ENCODE peak calls at places on chromosome 1, in five cellular contexts. U is brain microvascular endothelial cell, Q is Caco-2, Z is A673, L is colonic mucosa. I is an unnamed sample. For H3K27me3, the result is how much of the 10 kb centered on the place peaks cover.

GRCh38 chr1:211731456-211732275 is 56.2 kb upstream of the NEK2 start:
- DNase-seq in L (no peak), U (no peak), Q (no peak), Z (no peak), I (no peak)

GRCh38 chr1:246417152-246417812 is 89.8 kb downstream of the SMYD3 start:
- DNase-seq in Q (no peak), Z (no peak), L (no peak), U (peak), I (no peak)

GRCh38 chr1:105865546-105865945 is 1190.9 kb upstream of the PRMT6 start:
- DNase-seq in U (no peak), Q (no peak), L (no peak), Z (peak), I (no peak)

GRCh38 chr1:194069168-194069830 is 882.9 kb upstream of the B3GALT2 start:
- DNase-seq in Z (no peak), U (no peak), Q (no peak), L (no peak), I (no peak)

GRCh38 chr1:185439727-185440415 is 122.8 kb upstream of the IVNS1ABP start:
- DNase-seq in Q (no peak), L (no peak), Z (peak), U (peak), I (no peak)

GRCh38 chr1:216420746-216421145 is 2.5 kb downstream of the USH2A start:
- DNase-seq in Q (no peak), Z (no peak), U (no peak), L (no peak), I (no peak)

GRCh38 chr1:231278100-231278790 is 37.2 kb downstream of the GNPAT start:
- DNase-seq in U (no peak), Z (peak), Q (no peak), L (no peak), I (no peak)

GRCh38 chr1:234477373-234478151 is 1.4 kb downstream of the TARBP1 start:
- DNase-seq in L (no peak), U (no peak), Z (no peak), Q (no peak), I (no peak)

GRCh38 chr1:3590145-3590768 is 21.1 kb downstream of the MEGF6 start:
- DNase-seq in Q (no peak), L (no peak), Z (no peak), U (no peak), I (no peak)

GRCh38 chr1:201178718-201179117 is 11.9 kb upstream of the IGFN1 start:
- DNase-seq in U (no peak), Q (no peak), Z (no peak), L (no peak), I (no peak)

GRCh38 chr1:174626031-174627020 is 178.6 kb downstream of the GPR52 start:
- DNase-seq in Q (no peak), L (no peak), Z (no peak), U (peak), I (no peak)

GRCh38 chr1:208985231-208985630 is 598.3 kb upstream of the CAMK1G start:
- DNase-seq in U (no peak), Q (no peak), Z (peak), L (no peak), I (no peak)

GRCh38 chr1:225827076-225827475 is 17.2 kb downstream of the EPHX1 start:
- DNase-seq in U (no peak), Z (no peak), L (no peak), Q (no peak), I (no peak)

GRCh38 chr1:79259390-79260336 is 253.1 kb upstream of the ADGRL4 start:
- DNase-seq in Q (no peak), U (no peak), L (no peak), Z (peak), I (no peak)

GRCh38 chr1:51750218-51750617 is 128.3 kb downstream of the NRDC start:
- DNase-seq in U (no peak), Z (peak), L (no peak), Q (no peak), I (no peak)

GRCh38 chr1:226943156-226943555 is 3.1 kb downstream of the COQ8A start:
- DNase-seq in L (no peak), Q (no peak), U (no peak), Z (no peak), I (no peak)

GRCh38 chr1:151342021-151342420 is 5.0 kb downstream of the RFX5 start:
- DNase-seq in U (no peak), Q (no peak), L (no peak), Z (no peak), I (no peak)
- TF ChIP-seq CTCF in U (no peak), Q (no peak), L (no peak), Z (no peak), I (no peak)

GRCh38 chr1:23393706-23394105 is 24.1 kb upstream of the ZNF436 start:
- DNase-seq in Z (no peak), L (no peak), Q (no peak), U (peak), I (no peak)

GRCh38 chr1:23394664-23395063 is 25.0 kb upstream of the ZNF436 start:
- DNase-seq in Q (no peak), Z (peak), L (peak), U (peak), I (no peak)

GRCh38 chr1:23394176-23394575 is 24.5 kb upstream of the ZNF436 start:
- DNase-seq in Q (no peak), U (peak), L (no peak), Z (no peak), I (no peak)

GRCh38 chr1:23389846-23390321 is 20.2 kb upstream of the ZNF436 start:
- DNase-seq in Q (no peak), U (no peak), L (no peak), Z (no peak), I (no peak)

GRCh38 chr1:23392125-23392855 is 22.7 kb upstream of the ZNF436 start:
- DNase-seq in Z (no peak), L (no peak), Q (no peak), U (no peak), I (no peak)
- H3K27me3 ChIP-seq in Z (under half), L (under half), Q (under half), U (under half), I (under half)

GRCh38 chr1:62832276-62832675 is 48.3 kb downstream of the ATG4C start:
- DNase-seq in U (no peak), Q (no peak), L (no peak), Z (no peak), I (no peak)
- TF ChIP-seq CTCF in U (no peak), Q (no peak), L (no peak), Z (no peak), I (no peak)

GRCh38 chr1:932178-932520 is 8.4 kb downstream of the SAMD11 start:
- DNase-seq in Q (no peak), Z (no peak), L (no peak), U (no peak), I (no peak)
- H3K27me3 ChIP-seq in Q (under half), Z (under half), L (half or more), U (under half), I (under half)

GRCh38 chr1:46547481-46548383 is 3.7 kb downstream of the KNCN start:
- DNase-seq in U (peak), Q (no peak), Z (peak), L (no peak), I (no peak)
- TF ChIP-seq CTCF in U (peak), Q (peak), Z (peak), L (peak), I (no peak)

DNA sequence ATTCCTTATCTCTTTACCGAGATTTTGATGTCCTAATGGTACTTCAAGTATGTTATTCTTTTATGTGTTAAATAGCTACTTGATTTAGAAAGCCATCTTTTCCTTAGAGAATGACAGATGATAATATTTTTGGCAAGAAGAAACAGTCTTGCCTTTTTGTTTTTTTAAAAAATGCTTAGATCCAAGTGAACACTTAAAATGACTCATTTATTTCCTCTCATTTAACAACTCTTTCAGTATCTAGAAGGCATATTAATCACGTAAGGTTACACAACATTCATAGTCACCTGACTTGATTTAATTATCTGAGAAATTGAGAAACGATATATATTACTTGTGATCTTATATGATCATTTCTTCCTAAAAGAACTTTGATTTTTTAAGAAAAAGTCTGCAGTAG is 52.4 kb downstream of the SUCO start:
- DNase-seq in Z (peak), U (no peak), Q (no peak), L (no peak), I (no peak)
- H3K27me3 ChIP-seq in Z (under half), U (under half), Q (under half), L (under half), I (under half)

GRCh38 chr1:44213222-44214112 is at the start of gene DMAP1:
- DNase-seq in U (peak), Z (peak), L (peak), Q (peak), I (peak)
- TF ChIP-seq CTCF in U (peak), Z (peak), L (no peak), Q (no peak), I (no peak)

GRCh38 chr1:237679687-237680086 is 211.0 kb downstream of the ZP4 start:
- DNase-seq in U (no peak), Q (no peak), Z (no peak), L (no peak), I (no peak)

GRCh38 chr1:237685553-237685952 is 205.2 kb downstream of the ZP4 start:
- DNase-seq in Z (no peak), Q (no peak), U (peak), L (peak), I (no peak)

GRCh38 chr1:237684236-237684635 is 206.5 kb downstream of the ZP4 start:
- DNase-seq in U (peak), L (no peak), Z (no peak), Q (no peak), I (no peak)

GRCh38 chr1:237677979-237678378 is 212.7 kb downstream of the ZP4 start:
- DNase-seq in U (peak), L (no peak), Q (no peak), Z (peak), I (no peak)

DNA sequence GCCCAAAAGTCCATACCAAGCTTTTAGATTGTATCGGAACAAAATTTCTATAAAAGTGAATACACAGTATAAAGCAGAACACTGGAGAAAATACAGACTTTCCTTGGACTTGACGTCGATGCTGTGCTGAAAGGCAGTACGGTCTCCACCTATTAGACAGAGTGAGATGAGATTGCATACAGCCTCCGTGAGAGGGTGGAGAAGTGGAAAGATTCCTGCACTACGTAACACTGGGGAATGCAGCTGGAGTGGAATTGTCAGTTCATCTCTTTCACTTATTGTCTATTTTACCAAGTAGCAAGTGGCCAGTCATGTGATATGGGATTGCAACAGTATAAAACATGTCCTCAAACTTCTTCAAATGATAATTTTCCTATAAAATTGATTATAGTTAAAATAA is 209.5 kb downstream of the ZP4 start:
- DNase-seq in L (no peak), Q (no peak), Z (no peak), U (no peak), I (no peak)
- H3K27me3 ChIP-seq in L (under half), Q (under half), Z (under half), U (under half), I (under half)

DNA sequence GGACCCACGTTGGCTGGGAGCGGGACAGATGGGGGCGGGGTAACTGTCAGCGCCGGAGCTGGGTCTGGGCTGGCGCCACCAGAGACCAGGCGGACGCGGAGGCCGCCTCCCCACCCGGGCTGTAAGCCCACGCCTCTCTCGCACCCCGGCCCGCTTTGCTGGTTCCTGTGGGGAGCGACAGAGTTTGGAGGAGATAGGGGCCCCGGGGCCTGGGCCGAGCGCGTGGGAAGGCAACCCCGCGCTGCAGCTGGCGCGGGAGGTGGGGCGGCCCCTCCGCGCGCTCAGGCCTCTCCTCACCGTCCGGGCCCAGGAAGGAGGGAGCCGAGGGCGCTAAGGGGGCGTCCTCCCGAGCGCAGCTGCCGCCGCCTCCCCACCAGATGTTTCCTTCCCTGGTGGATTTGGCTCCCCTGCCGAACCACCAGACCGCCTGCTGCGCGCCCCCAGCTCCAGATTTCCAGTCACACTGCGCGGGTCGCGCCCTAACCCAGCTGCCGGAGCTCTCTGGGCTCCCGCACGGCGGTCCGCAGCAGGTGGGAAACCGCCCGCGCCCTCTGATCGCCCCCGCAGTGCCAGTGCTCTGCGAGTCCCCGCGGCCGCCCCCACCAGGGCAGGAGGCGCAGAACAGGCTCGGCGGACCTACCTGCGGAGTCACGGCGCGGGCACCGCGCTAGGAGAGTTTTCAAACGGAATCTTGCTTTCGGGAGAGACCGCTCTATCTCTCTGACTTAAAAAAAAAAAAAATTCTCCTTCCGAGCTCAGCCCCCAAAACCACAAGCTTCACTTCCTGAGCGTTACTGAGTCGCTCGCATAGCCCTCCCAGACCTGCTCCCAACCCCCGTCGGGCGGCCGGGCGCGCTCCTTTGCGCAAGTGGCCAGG is 1.1 kb downstream of the GFI1 start:
- DNase-seq in Q (peak), L (peak), U (no peak), Z (peak), I (peak)
- TF ChIP-seq CTCF in Q (peak), L (peak), U (peak), Z (peak), I (peak)

I was measured in CD4-positive, alpha-beta T cell.